ENCODE peak calls at places on chromosome 11, in eight cellular contexts. One of them, this sample, is unnamed.
A peak's percentile ranks its signal among the peaks of the same experiment; 100 is the strongest.

GRCh38 chr11:74754507-74755255 is 6.0 kb downstream of the RNF169 start:
- DNase-seq in tibial nerve: no peak
- DNase-seq in body of pancreas: no peak
- DNase-seq in kidney: no peak
- DNase-seq in endothelial cell of umbilical vein: peak; percentile 92
- DNase-seq in ovary: no peak
- DNase-seq in spleen: no peak
- DNase-seq in IMR-90: peak; percentile 96
- DNase-seq in this sample: no peak

GRCh38 chr11:127632546-127632945 is 632.0 kb upstream of the KIRREL3 start:
- DNase-seq in tibial nerve: no peak
- DNase-seq in body of pancreas: no peak
- DNase-seq in kidney: no peak
- DNase-seq in endothelial cell of umbilical vein: no peak
- DNase-seq in ovary: no peak
- DNase-seq in spleen: no peak
- DNase-seq in IMR-90: no peak
- DNase-seq in this sample: no peak

GRCh38 chr11:2420502-2421225 is 20.1 kb downstream of the TSSC4 start:
- DNase-seq in tibial nerve: peak; percentile 59
- DNase-seq in body of pancreas: peak; percentile 76
- DNase-seq in kidney: peak; percentile 92
- DNase-seq in endothelial cell of umbilical vein: peak; percentile 59
- DNase-seq in ovary: peak; percentile 86
- DNase-seq in spleen: peak; percentile 94
- DNase-seq in IMR-90: peak; percentile 59
- DNase-seq in this sample: peak; percentile 88

GRCh38 chr11:63573881-63574855 is 11.0 kb upstream of the PLAAT2 start:
- DNase-seq in tibial nerve: peak; percentile 46
- DNase-seq in body of pancreas: no peak
- DNase-seq in kidney: no peak
- DNase-seq in endothelial cell of umbilical vein: peak; percentile 32
- DNase-seq in ovary: peak; percentile 67
- DNase-seq in spleen: no peak
- DNase-seq in IMR-90: peak; percentile 85
- DNase-seq in this sample: no peak

GRCh38 chr11:128458316-128458715 is 129.0 kb downstream of the ETS1 start:
- DNase-seq in tibial nerve: no peak
- DNase-seq in body of pancreas: no peak
- DNase-seq in kidney: no peak
- DNase-seq in endothelial cell of umbilical vein: peak; percentile 62
- DNase-seq in ovary: no peak
- DNase-seq in spleen: no peak
- DNase-seq in IMR-90: peak; percentile 97
- DNase-seq in this sample: no peak

GRCh38 chr11:116928102-116928777 is 90.8 kb upstream of the APOA1 start:
- DNase-seq in tibial nerve: no peak
- DNase-seq in body of pancreas: no peak
- DNase-seq in kidney: no peak
- DNase-seq in endothelial cell of umbilical vein: no peak
- DNase-seq in ovary: no peak
- DNase-seq in spleen: no peak
- DNase-seq in IMR-90: no peak
- DNase-seq in this sample: no peak

GRCh38 chr11:13446444-13446843 is 16.6 kb downstream of the BTBD10 start:
- DNase-seq in tibial nerve: no peak
- DNase-seq in body of pancreas: no peak
- DNase-seq in kidney: no peak
- DNase-seq in endothelial cell of umbilical vein: peak; percentile 65
- DNase-seq in ovary: no peak
- DNase-seq in spleen: no peak
- DNase-seq in IMR-90: peak; percentile 48
- DNase-seq in this sample: no peak

GRCh38 chr11:75273331-75273988 is 32.9 kb downstream of the TPBGL start:
- DNase-seq in tibial nerve: no peak
- DNase-seq in body of pancreas: peak; percentile 3
- DNase-seq in kidney: peak; percentile 45
- DNase-seq in endothelial cell of umbilical vein: no peak
- DNase-seq in ovary: peak; percentile 21
- DNase-seq in spleen: peak; percentile 69
- DNase-seq in IMR-90: no peak
- DNase-seq in this sample: peak; percentile 35

GRCh38 chr11:65366340-65366773 is 11.8 kb downstream of the TIGD3 start:
- DNase-seq in tibial nerve: no peak
- DNase-seq in body of pancreas: peak; percentile 62
- DNase-seq in kidney: no peak
- DNase-seq in endothelial cell of umbilical vein: peak; percentile 78
- DNase-seq in ovary: no peak
- DNase-seq in spleen: no peak
- DNase-seq in IMR-90: peak; percentile 86
- DNase-seq in this sample: no peak

GRCh38 chr11:93849751-93850584 is 450 bp downstream of the VSTM5 start:
- DNase-seq in tibial nerve: no peak
- DNase-seq in body of pancreas: peak; percentile 34
- DNase-seq in kidney: peak; percentile 79
- DNase-seq in endothelial cell of umbilical vein: peak; percentile 6
- DNase-seq in ovary: peak; percentile 39
- DNase-seq in spleen: no peak
- DNase-seq in IMR-90: no peak
- DNase-seq in this sample: no peak

GRCh38 chr11:117575856-117576255 is 221.2 kb downstream of the DSCAML1 start:
- DNase-seq in tibial nerve: no peak
- DNase-seq in body of pancreas: no peak
- DNase-seq in kidney: no peak
- DNase-seq in endothelial cell of umbilical vein: no peak
- DNase-seq in ovary: no peak
- DNase-seq in spleen: peak; percentile 29
- DNase-seq in IMR-90: no peak
- DNase-seq in this sample: peak; percentile 10

GRCh38 chr11:27282141-27282590 is 80.8 kb downstream of the CCDC34 start:
- DNase-seq in tibial nerve: peak; percentile 23
- DNase-seq in body of pancreas: no peak
- DNase-seq in kidney: peak; percentile 82
- DNase-seq in endothelial cell of umbilical vein: peak; percentile 99
- DNase-seq in ovary: peak; percentile 77
- DNase-seq in spleen: no peak
- DNase-seq in IMR-90: peak; percentile 90
- DNase-seq in this sample: no peak

GRCh38 chr11:42631223-42631843 is 680.5 kb upstream of the API5 start:
- DNase-seq in tibial nerve: no peak
- DNase-seq in body of pancreas: no peak
- DNase-seq in kidney: no peak
- DNase-seq in endothelial cell of umbilical vein: peak; percentile 33
- DNase-seq in ovary: no peak
- DNase-seq in spleen: no peak
- DNase-seq in IMR-90: no peak
- DNase-seq in this sample: no peak

GRCh38 chr11:78101073-78101472 is 21.4 kb upstream of the NDUFC2 start:
- DNase-seq in tibial nerve: no peak
- DNase-seq in body of pancreas: no peak
- DNase-seq in kidney: no peak
- DNase-seq in endothelial cell of umbilical vein: no peak
- DNase-seq in ovary: no peak
- DNase-seq in spleen: no peak
- DNase-seq in IMR-90: peak; percentile 54
- DNase-seq in this sample: no peak

GRCh38 chr11:1647901-1648721 is 18.5 kb downstream of the KRTAP5-5 start:
- DNase-seq in tibial nerve: no peak
- DNase-seq in body of pancreas: no peak
- DNase-seq in kidney: peak; percentile 59
- DNase-seq in endothelial cell of umbilical vein: no peak
- DNase-seq in ovary: no peak
- DNase-seq in spleen: peak; percentile 56
- DNase-seq in IMR-90: no peak
- DNase-seq in this sample: no peak

GRCh38 chr11:86370922-86371614 is 3.6 kb upstream of the CCDC81 start:
- DNase-seq in tibial nerve: no peak
- DNase-seq in body of pancreas: no peak
- DNase-seq in kidney: no peak
- DNase-seq in endothelial cell of umbilical vein: peak; percentile 67
- DNase-seq in ovary: no peak
- DNase-seq in spleen: no peak
- DNase-seq in IMR-90: peak; percentile 40
- DNase-seq in this sample: no peak

GRCh38 chr11:85854212-85854556 is 999 bp upstream of the CCDC83 start:
- DNase-seq in tibial nerve: no peak
- DNase-seq in body of pancreas: no peak
- DNase-seq in kidney: no peak
- DNase-seq in endothelial cell of umbilical vein: no peak
- DNase-seq in ovary: no peak
- DNase-seq in spleen: no peak
- DNase-seq in IMR-90: no peak
- DNase-seq in this sample: no peak

GRCh38 chr11:66593650-66594049 is 665 bp downstream of the CCS start:
- DNase-seq in tibial nerve: no peak
- DNase-seq in body of pancreas: no peak
- DNase-seq in kidney: no peak
- DNase-seq in endothelial cell of umbilical vein: no peak
- DNase-seq in ovary: no peak
- DNase-seq in spleen: no peak
- DNase-seq in IMR-90: no peak
- DNase-seq in this sample: no peak

GRCh38 chr11:130581631-130582030 is 133.2 kb downstream of the ADAMTS15 start:
- DNase-seq in tibial nerve: no peak
- DNase-seq in body of pancreas: no peak
- DNase-seq in kidney: no peak
- DNase-seq in endothelial cell of umbilical vein: no peak
- DNase-seq in ovary: no peak
- DNase-seq in spleen: no peak
- DNase-seq in IMR-90: peak; percentile 19
- DNase-seq in this sample: no peak

GRCh38 chr11:3736816-3737215 is 60.5 kb downstream of the NUP98 start:
- DNase-seq in tibial nerve: no peak
- DNase-seq in body of pancreas: no peak
- DNase-seq in kidney: no peak
- DNase-seq in endothelial cell of umbilical vein: no peak
- DNase-seq in ovary: no peak
- DNase-seq in spleen: no peak
- DNase-seq in IMR-90: no peak
- DNase-seq in this sample: no peak

GRCh38 chr11:316031-316701 is 2.3 kb downstream of the IFITM1 start:
- DNase-seq in tibial nerve: no peak
- DNase-seq in body of pancreas: no peak
- DNase-seq in kidney: peak; percentile 88
- DNase-seq in endothelial cell of umbilical vein: no peak
- DNase-seq in ovary: peak; percentile 63
- DNase-seq in spleen: peak; percentile 89
- DNase-seq in IMR-90: no peak
- DNase-seq in this sample: peak; percentile 72

GRCh38 chr11:22193348-22194051 is 615 bp downstream of the ANO5 start:
- DNase-seq in tibial nerve: no peak
- DNase-seq in body of pancreas: peak; percentile 37
- DNase-seq in kidney: peak; percentile 74
- DNase-seq in endothelial cell of umbilical vein: peak; percentile 3
- DNase-seq in ovary: peak; percentile 37
- DNase-seq in spleen: peak; percentile 73
- DNase-seq in IMR-90: no peak
- DNase-seq in this sample: peak; percentile 70

GRCh38 chr11:100581318-100581717 is 105.8 kb upstream of the ARHGAP42 start:
- DNase-seq in tibial nerve: no peak
- DNase-seq in body of pancreas: no peak
- DNase-seq in kidney: no peak
- DNase-seq in endothelial cell of umbilical vein: no peak
- DNase-seq in ovary: no peak
- DNase-seq in spleen: no peak
- DNase-seq in IMR-90: no peak
- DNase-seq in this sample: no peak
- TF ChIP-seq CTCF in tibial nerve: no peak
- TF ChIP-seq CTCF in body of pancreas: no peak
- TF ChIP-seq CTCF in kidney: no peak
- TF ChIP-seq CTCF in endothelial cell of umbilical vein: no peak
- TF ChIP-seq CTCF in ovary: no peak
- TF ChIP-seq CTCF in spleen: no peak
- TF ChIP-seq CTCF in IMR-90: no peak
- TF ChIP-seq CTCF in this sample: no peak

DNA sequence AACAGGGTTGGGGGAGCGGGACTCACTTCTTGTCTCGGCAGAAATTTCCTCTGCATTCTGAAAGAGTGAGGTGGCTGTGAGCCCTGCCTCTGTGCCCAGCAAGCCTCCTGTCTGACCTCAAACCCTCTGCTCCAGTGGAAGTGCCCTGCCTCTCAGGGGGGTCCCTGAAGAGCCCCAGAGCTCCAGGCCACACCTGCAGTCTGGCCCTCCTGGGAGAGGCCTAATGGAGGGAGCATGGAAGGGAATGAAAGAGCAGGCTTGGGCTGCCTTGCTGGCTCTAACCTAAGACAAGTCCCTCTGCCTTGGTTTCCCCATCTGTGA is 14.9 kb downstream of the ARHGEF17 start:
- DNase-seq in tibial nerve: no peak
- DNase-seq in body of pancreas: no peak
- DNase-seq in kidney: no peak
- DNase-seq in endothelial cell of umbilical vein: no peak
- DNase-seq in ovary: no peak
- DNase-seq in spleen: no peak
- DNase-seq in IMR-90: no peak
- DNase-seq in this sample: no peak
- H3K4me1 ChIP-seq in tibial nerve: peaks cover 100% of the 10 kb centered on the region
- H3K4me1 ChIP-seq in body of pancreas: peaks cover 29% of the 10 kb centered on the region
- H3K4me1 ChIP-seq in kidney: peaks cover 42% of the 10 kb centered on the region
- H3K4me1 ChIP-seq in endothelial cell of umbilical vein: peaks cover 39% of the 10 kb centered on the region
- H3K4me1 ChIP-seq in ovary: peaks cover 29% of the 10 kb centered on the region
- H3K4me1 ChIP-seq in spleen: peaks cover 92% of the 10 kb centered on the region
- H3K4me1 ChIP-seq in IMR-90: peaks cover 70% of the 10 kb centered on the region
- H3K4me1 ChIP-seq in this sample: peaks cover 88% of the 10 kb centered on the region

DNA sequence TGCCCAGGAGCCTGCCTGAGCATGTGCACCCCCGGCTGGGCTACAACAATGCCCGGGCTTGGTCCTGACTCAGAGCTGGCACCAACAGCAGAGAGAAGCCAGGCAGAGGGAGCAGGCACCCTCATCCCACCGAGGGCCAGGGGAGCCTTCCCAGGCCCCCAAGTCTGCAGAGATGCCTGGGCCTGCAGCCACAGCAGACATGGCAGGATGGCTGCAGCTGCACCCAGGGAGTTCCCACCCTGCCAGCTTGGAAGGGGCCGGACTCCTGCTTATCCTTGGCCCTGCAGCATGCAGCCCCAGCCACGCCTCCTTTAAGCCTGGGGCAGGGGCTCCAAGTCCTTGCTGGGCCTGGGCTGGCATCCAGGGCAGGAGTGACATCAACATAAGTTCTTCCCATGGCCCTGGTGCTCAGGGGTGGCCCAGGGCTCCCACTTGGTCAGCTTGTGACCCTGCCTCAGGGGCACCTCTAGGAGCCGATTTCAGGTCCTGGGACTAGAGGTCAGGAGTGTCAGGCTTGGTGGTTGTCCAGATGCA is 26.7 kb downstream of the OR10D3 start:
- DNase-seq in tibial nerve: no peak
- DNase-seq in body of pancreas: no peak
- DNase-seq in kidney: no peak
- DNase-seq in endothelial cell of umbilical vein: no peak
- DNase-seq in ovary: no peak
- DNase-seq in spleen: no peak
- DNase-seq in IMR-90: no peak
- DNase-seq in this sample: no peak
- H3K4me3 ChIP-seq in tibial nerve: no peak overlapping the region
- H3K4me3 ChIP-seq in body of pancreas: no peak overlapping the region
- H3K4me3 ChIP-seq in kidney: no peak overlapping the region
- H3K4me3 ChIP-seq in endothelial cell of umbilical vein: no peak overlapping the region
- H3K4me3 ChIP-seq in ovary: no peak overlapping the region
- H3K4me3 ChIP-seq in spleen: no peak overlapping the region
- H3K4me3 ChIP-seq in IMR-90: no peak overlapping the region
- H3K4me3 ChIP-seq in this sample: no peak overlapping the region

GRCh38 chr11:7846003-7846402 is 49.3 kb upstream of the OR5P2 start:
- DNase-seq in tibial nerve: no peak
- DNase-seq in body of pancreas: no peak
- DNase-seq in kidney: no peak
- DNase-seq in endothelial cell of umbilical vein: no peak
- DNase-seq in ovary: no peak
- DNase-seq in spleen: no peak
- DNase-seq in IMR-90: peak; percentile 3
- DNase-seq in this sample: no peak

GRCh38 chr11:7851391-7851790 is 54.6 kb upstream of the OR5P2 start:
- DNase-seq in tibial nerve: no peak
- DNase-seq in body of pancreas: no peak
- DNase-seq in kidney: no peak
- DNase-seq in endothelial cell of umbilical vein: no peak
- DNase-seq in ovary: no peak
- DNase-seq in spleen: no peak
- DNase-seq in IMR-90: no peak
- DNase-seq in this sample: no peak
- TF ChIP-seq CTCF in tibial nerve: no peak
- TF ChIP-seq CTCF in body of pancreas: no peak
- TF ChIP-seq CTCF in kidney: no peak
- TF ChIP-seq CTCF in endothelial cell of umbilical vein: no peak
- TF ChIP-seq CTCF in ovary: no peak
- TF ChIP-seq CTCF in spleen: no peak
- TF ChIP-seq CTCF in IMR-90: no peak
- TF ChIP-seq CTCF in this sample: no peak

This sample was measured in upper lobe of right lung.